ENCODE peak calls at places on chromosomes 16 and 17, in four cellular contexts. W is WTC11, Y is K562, G is HepG2. P is an unnamed sample.

GRCh38 chr16:87447323-87447722 is 45.5 kb downstream of the ZCCHC14 start:
- DNase-seq in W (no peak), Y (no peak), G (no peak), P (no peak)

GRCh38 chr17:67566656-67567055 is 151.1 kb upstream of the NOL11 start:
- DNase-seq in W (no peak), Y (no peak), G (no peak), P (no peak)

GRCh38 chr17:57463103-57463885 is 207.0 kb downstream of the MSI2 start:
- DNase-seq in W (no peak), Y (peak; percentile 32), G (peak; percentile 30), P (no peak)

GRCh38 chr16:19785512-19786130 is 67.5 kb downstream of the IQCK start:
- DNase-seq in W (no peak), Y (no peak), G (peak; percentile 56), P (no peak)

GRCh38 chr16:72203401-72203800 is 31.4 kb upstream of the PMFBP1 start:
- DNase-seq in W (no peak), Y (no peak), G (no peak), P (no peak)

GRCh38 chr17:78558181-78558850 is 18.9 kb downstream of the DNAH17 start:
- DNase-seq in W (no peak), Y (no peak), G (peak; percentile 89), P (peak; percentile 39)

GRCh38 chr16:927406-927805 is 43.4 kb downstream of the LMF1 start:
- DNase-seq in W (no peak), Y (no peak), G (no peak), P (no peak)

GRCh38 chr17:68789203-68789962 is 165.8 kb downstream of the ABCA8 start:
- DNase-seq in W (no peak), Y (no peak), G (peak; percentile 72), P (no peak)

GRCh38 chr17:27343972-27344607 is 50.2 kb downstream of the WSB1 start:
- DNase-seq in W (no peak), Y (no peak), G (no peak), P (no peak)

GRCh38 chr17:57461082-57461481 is 204.8 kb downstream of the MSI2 start:
- DNase-seq in W (no peak), Y (no peak), G (no peak), P (no peak)

GRCh38 chr17:75901727-75902126 is 3.0 kb downstream of the MRPL38 start:
- DNase-seq in W (no peak), Y (no peak), G (no peak), P (no peak)

GRCh38 chr17:83195330-83196087 is 116.1 kb downstream of the METRNL start:
- DNase-seq in W (no peak), Y (no peak), G (no peak), P (no peak)

GRCh38 chr16:84143784-84144199 is 1.2 kb downstream of the HSDL1 start:
- DNase-seq in W (no peak), Y (peak; percentile 68), G (no peak), P (no peak)

GRCh38 chr17:78392295-78392694 is 13.8 kb downstream of the PGS1 start:
- DNase-seq in W (no peak), Y (no peak), G (no peak), P (no peak)

GRCh38 chr17:60106377-60107059 is 27.8 kb upstream of the HEATR6 start:
- DNase-seq in W (no peak), Y (peak; percentile 14), G (no peak), P (no peak)

GRCh38 chr17:1124238-1124699 is 55.5 kb downstream of the ABR start:
- DNase-seq in W (no peak), Y (no peak), G (no peak), P (no peak)

GRCh38 chr17:1126327-1126726 is 53.5 kb downstream of the ABR start:
- DNase-seq in W (no peak), Y (no peak), G (no peak), P (no peak)

GRCh38 chr17:1125775-1126120 is 54.0 kb downstream of the ABR start:
- DNase-seq in W (no peak), Y (no peak), G (no peak), P (no peak)

GRCh38 chr17:1124896-1125774 is 54.6 kb downstream of the ABR start:
- DNase-seq in W (no peak), Y (no peak), G (no peak), P (no peak)

GRCh38 chr17:1126801-1127550 is 52.8 kb downstream of the ABR start:
- DNase-seq in W (no peak), Y (no peak), G (no peak), P (no peak)
- TF ChIP-seq ELF4 in W (no peak), Y (no peak), G (no peak), P (no peak)

GRCh38 chr17:47804461-47804860 is 17.1 kb downstream of the OSBPL7 start:
- DNase-seq in W (no peak), Y (no peak), G (no peak), P (no peak)
- TF ChIP-seq ELF4 in W (no peak), Y (no peak), G (no peak), P (no peak)

GRCh38 chr17:8288336-8289102 is at the start of gene RANGRF:
- DNase-seq in W (peak; percentile 90), Y (peak; percentile 78), G (peak; percentile 77), P (peak; percentile 93)
- TF ChIP-seq ELF4 in W (no peak), Y (no peak), G (no peak), P (peak; percentile 16)

GRCh38 chr17:73399056-73399455 is 87.3 kb upstream of the CDC42EP4 start:
- DNase-seq in W (no peak), Y (no peak), G (no peak), P (no peak)

GRCh38 chr17:73404246-73404645 is 92.4 kb upstream of the CDC42EP4 start:
- DNase-seq in W (no peak), Y (no peak), G (no peak), P (no peak)

GRCh38 chr17:73401911-73402310 is 90.1 kb upstream of the CDC42EP4 start:
- DNase-seq in W (peak; percentile 63), Y (peak; percentile 52), G (peak; percentile 31), P (no peak)

GRCh38 chr17:73400915-73401545 is 89.2 kb upstream of the CDC42EP4 start:
- DNase-seq in W (no peak), Y (no peak), G (no peak), P (no peak)

GRCh38 chr17:73402466-73402865 is 90.7 kb upstream of the CDC42EP4 start:
- DNase-seq in W (no peak), Y (no peak), G (no peak), P (no peak)
- TF ChIP-seq ELF4 in W (no peak), Y (no peak), G (no peak), P (no peak)

P was measured in HEK293T.